ENCODE peak calls at places on chromosomes 1 and 21, in five cellular contexts. A, V, Z, L and B are unnamed samples.

GRCh38 chr1:109827466-109827865 is 63.7 kb upstream of the EPS8L3 start:
- DNase-seq in A (no peak), V (no peak), Z (no peak), L (no peak), B (no peak)

GRCh38 chr1:49240709-49241221 is 464.1 kb upstream of the BEND5 start:
- DNase-seq in A (no peak), V (no peak), Z (no peak), L (no peak), B (no peak)

GRCh38 chr1:48776400-48777218 is at the start of gene BEND5:
- DNase-seq in A (peak), V (peak), Z (peak), L (peak), B (peak)

GRCh38 chr1:228293393-228293792 is 85.5 kb downstream of the OBSCN start:
- DNase-seq in A (no peak), V (no peak), Z (no peak), L (no peak), B (no peak)

GRCh38 chr1:53470155-53470554 is 11.0 kb downstream of the DMRTB1 start:
- DNase-seq in A (no peak), V (peak), Z (peak), L (no peak), B (no peak)

GRCh38 chr1:8095584-8095983 is 69.5 kb upstream of the ERRFI1 start:
- DNase-seq in A (no peak), V (no peak), Z (no peak), L (no peak), B (no peak)

GRCh38 chr21:43834146-43834905 is 30.7 kb upstream of the AGPAT3 start:
- DNase-seq in A (no peak), V (no peak), Z (no peak), L (no peak), B (no peak)

GRCh38 chr1:149942885-149943284 is 6.2 kb upstream of the MTMR11 start:
- DNase-seq in A (no peak), V (no peak), Z (no peak), L (no peak), B (no peak)

GRCh38 chr21:36994501-36995189 is 11.9 kb upstream of the RIPPLY3 start:
- DNase-seq in A (no peak), V (peak), Z (no peak), L (peak), B (no peak)

GRCh38 chr1:223765036-223765718 is 52.8 kb downstream of the CAPN2 start:
- DNase-seq in A (no peak), V (peak), Z (peak), L (no peak), B (no peak)

GRCh38 chr1:37556712-37557196 is at the start of gene DNALI1:
- DNase-seq in A (peak), V (peak), Z (peak), L (peak), B (peak)

GRCh38 chr1:201827321-201828281 is 1.4 kb upstream of the IPO9 start:
- DNase-seq in A (no peak), V (no peak), Z (no peak), L (no peak), B (no peak)

GRCh38 chr1:61581241-61581640 is 143.7 kb downstream of the TM2D1 start:
- DNase-seq in A (no peak), V (no peak), Z (no peak), L (no peak), B (no peak)

GRCh38 chr1:150162862-150163706 is 13.4 kb downstream of the PLEKHO1 start:
- DNase-seq in A (no peak), V (peak), Z (peak), L (peak), B (peak)

GRCh38 chr1:18479484-18479883 is 1.2 kb upstream of the KLHDC7A start:
- DNase-seq in A (no peak), V (no peak), Z (no peak), L (no peak), B (no peak)

GRCh38 chr1:91761303-91761721 is 124.6 kb downstream of the TGFBR3 start:
- DNase-seq in A (no peak), V (peak), Z (peak), L (no peak), B (peak)

GRCh38 chr1:40308036-40308727 is 8.9 kb downstream of the COL9A2 start:
- DNase-seq in A (no peak), V (no peak), Z (peak), L (no peak), B (no peak)

GRCh38 chr1:224298344-224299330 is 31.3 kb downstream of the NVL start:
- DNase-seq in A (no peak), V (no peak), Z (no peak), L (no peak), B (no peak)

GRCh38 chr1:1779691-1780597 is 1.7 kb upstream of the NADK start:
- DNase-seq in A (no peak), V (peak), Z (peak), L (peak), B (peak)

GRCh38 chr21:33078907-33079582 is 9.1 kb downstream of the OLIG1 start:
- DNase-seq in A (no peak), V (no peak), Z (peak), L (no peak), B (no peak)

GRCh38 chr1:228003461-228004330 is 3.1 kb upstream of the WNT3A start:
- DNase-seq in A (no peak), V (no peak), Z (no peak), L (peak), B (no peak)

GRCh38 chr1:96840396-96840795 is 118.8 kb downstream of the PTBP2 start:
- DNase-seq in A (no peak), V (no peak), Z (no peak), L (no peak), B (no peak)

GRCh38 chr1:58936973-58937372 is 153.1 kb upstream of the JUN start:
- DNase-seq in A (no peak), V (no peak), Z (no peak), L (no peak), B (no peak)

GRCh38 chr1:201885531-201886075 is 3.1 kb upstream of the SHISA4 start:
- DNase-seq in A (no peak), V (no peak), Z (no peak), L (no peak), B (no peak)

GRCh38 chr1:95703046-95703445 is 469.0 kb downstream of the RWDD3 start:
- DNase-seq in A (no peak), V (no peak), Z (no peak), L (no peak), B (no peak)

GRCh38 chr1:19033926-19034680 is 77.6 kb upstream of the IFFO2 start:
- DNase-seq in A (no peak), V (no peak), Z (no peak), L (peak), B (no peak)

GRCh38 chr1:8043621-8044020 is 17.5 kb upstream of the ERRFI1 start:
- DNase-seq in A (no peak), V (no peak), Z (no peak), L (no peak), B (no peak)

GRCh38 chr1:10924030-10924429 is 88.4 kb upstream of the TARDBP start:
- DNase-seq in A (no peak), V (no peak), Z (no peak), L (no peak), B (no peak)

GRCh38 chr1:76627498-76627897 is 239.8 kb upstream of the ST6GALNAC5 start:
- DNase-seq in A (no peak), V (no peak), Z (no peak), L (no peak), B (no peak)

GRCh38 chr1:31919591-31919990 is 18.6 kb downstream of the PTP4A2 start:
- DNase-seq in A (no peak), V (no peak), Z (no peak), L (no peak), B (no peak)

GRCh38 chr1:39788426-39788757 is 273 bp downstream of the BMP8B start:
- DNase-seq in A (no peak), V (no peak), Z (no peak), L (no peak), B (no peak)

GRCh38 chr1:17687125-17687524 is 68.0 kb upstream of the ACTL8 start:
- DNase-seq in A (no peak), V (no peak), Z (no peak), L (no peak), B (no peak)

GRCh38 chr1:214446772-214447556 is 104.4 kb downstream of the PTPN14 start:
- DNase-seq in A (no peak), V (peak), Z (peak), L (no peak), B (peak)

GRCh38 chr1:61142726-61143500 is 60.6 kb downstream of the NFIA start:
- DNase-seq in A (peak), V (no peak), Z (no peak), L (no peak), B (no peak)

GRCh38 chr1:227459326-227459841 is 104.0 kb upstream of the ZNF678 start:
- DNase-seq in A (no peak), V (no peak), Z (no peak), L (no peak), B (no peak)

GRCh38 chr1:16605213-16605525 is 8.2 kb downstream of the NBPF1 start:
- DNase-seq in A (no peak), V (no peak), Z (no peak), L (no peak), B (no peak)

GRCh38 chr21:39125752-39126485 is 57.3 kb downstream of the PSMG1 start:
- DNase-seq in A (peak), V (peak), Z (peak), L (no peak), B (peak)